ENCODE peak calls at places on chromosome 13, in five cellular contexts. B is AG20443, K is cerebellar nuclear complex, S is mesendoderm, Z is HT-29. W is an unnamed sample.

GRCh38 chr13:34300559-34300958 is 482.6 kb downstream of the RFC3 start:
- DNase-seq in Z (peak), S (no peak), B (peak), K (no peak), W (no peak)

GRCh38 chr13:78430166-78430791 is 173.1 kb downstream of the POU4F1 start:
- DNase-seq in Z (no peak), B (no peak), K (no peak), S (peak), W (peak)

GRCh38 chr13:30141773-30142501 is 165.4 kb downstream of the KATNAL1 start:
- DNase-seq in K (no peak), B (no peak), S (no peak), Z (no peak), W (no peak)

GRCh38 chr13:55160911-55161310 is 1979.8 kb upstream of the PRR20A start:
- DNase-seq in K (no peak), Z (no peak), B (no peak), S (no peak), W (no peak)

GRCh38 chr13:79070343-79070974 is 335.6 kb downstream of the RBM26 start:
- DNase-seq in K (no peak), B (no peak), S (no peak), Z (no peak), W (no peak)

GRCh38 chr13:112756967-112757758 is 67.3 kb downstream of the ATP11A start:
- DNase-seq in B (no peak), Z (no peak), S (no peak), K (no peak), W (peak)

GRCh38 chr13:103436057-103436654 is 369.9 kb upstream of the SLC10A2 start:
- DNase-seq in B (no peak), S (peak), K (no peak), Z (no peak), W (no peak)

GRCh38 chr13:52760078-52760477 is 20.5 kb upstream of the CNMD start:
- DNase-seq in S (no peak), Z (no peak), K (no peak), B (no peak), W (no peak)

GRCh38 chr13:41962994-41963393 is 2.1 kb upstream of the VWA8 start:
- DNase-seq in S (no peak), K (no peak), B (no peak), Z (no peak), W (no peak)

GRCh38 chr13:103926118-103926517 is 859.9 kb upstream of the SLC10A2 start:
- DNase-seq in Z (no peak), K (no peak), B (no peak), S (peak), W (no peak)

GRCh38 chr13:35965226-35965927 is 165.8 kb downstream of the DCLK1 start:
- DNase-seq in B (no peak), K (no peak), S (no peak), Z (no peak), W (no peak)

GRCh38 chr13:99973786-99974185 is 2.2 kb upstream of the ZIC5 start:
- DNase-seq in B (no peak), K (no peak), Z (no peak), S (no peak), W (no peak)

GRCh38 chr13:114053026-114053425 is 79.2 kb upstream of the C13orf46 start:
- DNase-seq in Z (no peak), B (peak), K (no peak), S (no peak), W (no peak)

GRCh38 chr13:80101040-80101439 is 239.9 kb downstream of the SPRY2 start:
- DNase-seq in Z (no peak), S (peak), B (no peak), K (no peak), W (no peak)

GRCh38 chr13:34224877-34225276 is 406.9 kb downstream of the RFC3 start:
- DNase-seq in S (no peak), B (no peak), Z (no peak), K (no peak), W (no peak)

GRCh38 chr13:22111961-22112360 is 441.1 kb downstream of the FGF9 start:
- DNase-seq in S (no peak), Z (no peak), K (no peak), B (no peak), W (no peak)

GRCh38 chr13:73481877-73482445 is 423.2 kb downstream of the KLF5 start:
- DNase-seq in Z (no peak), B (no peak), K (no peak), S (no peak), W (no peak)

GRCh38 chr13:28376604-28377003 is 118.3 kb downstream of the FLT1 start:
- DNase-seq in S (no peak), B (no peak), K (no peak), Z (no peak), W (no peak)